ENCODE peak calls at places on chromosomes 12 and 14, in five cellular contexts. U, V, X, H and J are unnamed samples.

GRCh38 chr12:132837693-132838463 is 9.2 kb upstream of the GOLGA3 start:
- DNase-seq in U (no peak), V (peak), H (no peak), X (no peak), J (no peak)

GRCh38 chr14:105442125-105442524 is 22.5 kb downstream of the MTA1 start:
- DNase-seq in U (no peak), H (no peak), X (no peak), V (no peak), J (no peak)

GRCh38 chr12:124812356-124812755 is 51.3 kb downstream of the SCARB1 start:
- DNase-seq in U (no peak), V (no peak), X (no peak), H (no peak), J (no peak)

GRCh38 chr14:24298892-24299254 is 707 bp downstream of the DHRS1 start:
- DNase-seq in X (peak), U (no peak), H (peak), V (no peak), J (no peak)

GRCh38 chr12:96211989-96212388 is 17.8 kb downstream of the ELK3 start:
- DNase-seq in X (no peak), H (no peak), U (no peak), V (no peak), J (no peak)

GRCh38 chr12:111788178-111788654 is 21.5 kb downstream of the ALDH2 start:
- DNase-seq in V (peak), U (no peak), H (peak), X (no peak), J (no peak)

GRCh38 chr14:51726166-51726899 is 74.6 kb downstream of the FRMD6 start:
- DNase-seq in X (peak), V (no peak), U (no peak), H (no peak), J (peak)

GRCh38 chr14:53147893-53148292 is 5.2 kb downstream of the DDHD1 start:
- DNase-seq in X (no peak), H (no peak), V (no peak), U (no peak), J (no peak)

GRCh38 chr12:77339610-77340009 is 274.2 kb upstream of the E2F7 start:
- DNase-seq in V (no peak), X (peak), H (no peak), U (no peak), J (peak)

GRCh38 chr14:99199854-99200653 is 71.9 kb downstream of the BCL11B start:
- DNase-seq in V (no peak), X (no peak), H (no peak), U (no peak), J (peak)

GRCh38 chr14:52923902-52924575 is 26.8 kb downstream of the FERMT2 start:
- DNase-seq in H (no peak), X (no peak), U (no peak), V (no peak), J (no peak)

GRCh38 chr12:132544173-132544468 is 54.2 kb downstream of the FBRSL1 start:
- DNase-seq in H (no peak), V (no peak), U (no peak), X (no peak), J (no peak)

GRCh38 chr12:57618966-57619433 is 7.8 kb downstream of the ARHGEF25 start:
- DNase-seq in H (no peak), U (no peak), V (no peak), X (no peak), J (no peak)

DNA sequence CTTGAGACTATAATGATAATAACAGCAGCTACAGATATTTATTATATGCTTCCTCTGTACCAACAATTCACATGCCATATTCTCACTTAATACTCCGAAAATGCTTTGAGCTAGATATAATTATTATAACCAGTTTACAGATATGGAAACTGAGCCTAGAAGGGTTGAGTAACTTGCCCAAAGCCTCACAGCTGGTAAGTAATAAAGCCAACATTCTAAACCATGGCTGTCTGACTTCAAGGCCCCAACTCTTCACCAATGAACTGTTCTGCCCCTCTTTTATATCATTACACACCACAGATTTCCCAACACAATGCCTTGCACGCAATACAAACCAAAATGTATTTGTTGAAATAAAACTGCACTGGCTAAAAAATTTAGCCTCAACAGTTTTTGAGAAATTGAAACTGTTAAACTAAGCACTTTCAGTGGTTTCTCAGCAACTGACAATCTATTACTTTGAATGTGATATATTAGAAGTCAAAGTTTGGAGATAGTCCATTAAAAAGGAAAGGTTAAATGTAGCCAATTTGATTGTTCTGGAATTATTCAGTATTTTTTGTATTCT is 222.5 kb upstream of the ARHGAP5 start:
- DNase-seq in X (no peak), H (no peak), V (no peak), U (no peak), J (no peak)
- H3K4me3 ChIP-seq in X (no peak), H (no peak), V (no peak), U (no peak), J (no peak)

DNA sequence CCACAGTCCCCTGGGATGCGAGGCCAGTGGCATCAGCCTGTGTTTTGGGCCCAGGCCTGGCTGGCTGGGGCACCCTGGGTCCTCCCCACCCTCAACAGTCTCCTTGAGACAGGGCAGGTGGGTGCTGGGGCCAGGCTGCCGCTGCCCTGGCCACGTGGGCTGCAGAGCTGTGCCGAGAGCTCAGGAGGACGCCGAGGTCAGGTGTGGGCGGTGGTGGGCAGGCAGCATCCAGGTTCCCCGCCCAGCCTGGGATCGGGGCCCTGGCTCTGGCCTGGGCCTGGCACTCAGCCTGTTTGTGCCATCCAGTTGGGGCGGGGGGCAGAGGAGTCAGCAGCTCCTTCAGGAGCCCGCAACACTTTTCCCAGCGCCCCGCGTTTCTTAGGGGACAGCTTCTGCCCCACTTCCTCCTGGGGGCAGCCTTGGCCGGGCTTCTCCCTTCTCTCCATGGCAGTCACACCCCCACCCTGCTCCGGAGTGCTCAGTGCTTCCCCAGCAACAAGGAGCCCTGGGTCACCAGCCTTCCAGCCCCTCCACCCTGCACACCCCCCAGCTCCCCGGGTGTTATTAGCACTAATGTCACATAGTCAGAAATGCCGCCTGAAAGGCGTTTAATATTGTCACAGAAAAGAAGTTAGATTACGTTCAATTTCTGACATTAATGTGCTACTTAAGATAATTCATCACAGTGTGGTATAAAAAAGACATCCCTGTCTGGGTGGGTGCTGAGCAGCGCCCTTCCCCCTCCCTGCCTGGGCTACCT is 30.8 kb downstream of the KIF26A start:
- DNase-seq in U (no peak), H (no peak), X (no peak), V (no peak), J (no peak)
- H3K4me3 ChIP-seq in U (no peak), H (no peak), X (no peak), V (no peak), J (no peak)

GRCh38 chr12:49092086-49092815 is 2.4 kb downstream of the DHH start:
- DNase-seq in V (no peak), X (no peak), U (no peak), H (no peak), J (peak)
- H3K4me3 ChIP-seq in V (peak), X (peak), U (no peak), H (no peak), J (peak)

GRCh38 chr14:89243286-89243685 is 173.7 kb downstream of the FOXN3 start:
- DNase-seq in V (no peak), X (no peak), H (no peak), U (no peak), J (no peak)

GRCh38 chr14:89241934-89242670 is 174.9 kb downstream of the FOXN3 start:
- DNase-seq in U (no peak), V (no peak), H (no peak), X (no peak), J (no peak)

GRCh38 chr14:89243765-89244164 is 173.3 kb downstream of the FOXN3 start:
- DNase-seq in H (no peak), X (no peak), U (no peak), V (no peak), J (no peak)

GRCh38 chr14:89241265-89241664 is 175.8 kb downstream of the FOXN3 start:
- DNase-seq in H (no peak), V (no peak), U (no peak), X (no peak), J (no peak)

DNA sequence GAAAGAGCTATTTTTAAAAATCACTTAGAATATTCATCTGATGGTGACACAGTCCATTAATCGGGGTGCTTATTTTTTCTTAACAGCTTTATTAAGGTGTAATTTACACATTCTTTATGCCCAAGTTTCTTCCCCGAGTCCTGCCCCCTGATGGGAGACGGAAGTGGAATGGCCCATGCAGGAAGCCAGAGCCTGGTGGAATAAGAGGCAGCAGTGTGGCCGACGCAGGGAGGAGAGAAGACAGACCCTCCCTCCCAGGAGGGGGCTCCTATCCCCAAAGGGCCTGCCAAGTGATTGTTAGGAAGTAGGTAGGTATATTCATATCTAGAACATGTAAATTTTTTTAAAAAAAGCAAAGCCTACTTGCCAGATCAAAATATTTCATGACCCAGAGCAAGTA is 174.2 kb downstream of the FOXN3 start:
- DNase-seq in V (no peak), X (no peak), U (no peak), H (no peak), J (no peak)
- H3K4me3 ChIP-seq in V (no peak), X (no peak), U (no peak), H (no peak), J (no peak)